ENCODE peak calls at places on chromosomes 1 and 21, in four cellular contexts. One of them, this sample, is unnamed.

GRCh38 chr1:1420654-1421134 is 382 bp downstream of the ANKRD65 start:
- DNase-seq in mesendoderm: no peak
- DNase-seq in GM23248: no peak
- DNase-seq in colonic mucosa: no peak
- DNase-seq in this sample: no peak

GRCh38 chr1:13826591-13826990 is 126.6 kb downstream of the PRDM2 start:
- DNase-seq in mesendoderm: no peak
- DNase-seq in GM23248: no peak
- DNase-seq in colonic mucosa: peak; percentile 29
- DNase-seq in this sample: no peak

GRCh38 chr1:217907504-217907903 is 276.4 kb downstream of the SPATA17 start:
- DNase-seq in mesendoderm: peak; percentile 29
- DNase-seq in GM23248: peak; percentile 28
- DNase-seq in colonic mucosa: no peak
- DNase-seq in this sample: no peak

GRCh38 chr1:36352910-36353878 is 29.7 kb upstream of the EVA1B start:
- DNase-seq in mesendoderm: no peak
- DNase-seq in GM23248: peak; percentile 90
- DNase-seq in colonic mucosa: no peak
- DNase-seq in this sample: no peak

GRCh38 chr1:156511656-156512055 is 11.1 kb upstream of the MEF2D start:
- DNase-seq in mesendoderm: no peak
- DNase-seq in GM23248: peak; percentile 67
- DNase-seq in colonic mucosa: no peak
- DNase-seq in this sample: no peak

GRCh38 chr1:38680801-38681510 is 178.6 kb downstream of the RRAGC start:
- DNase-seq in mesendoderm: peak; percentile 48
- DNase-seq in GM23248: peak; percentile 6
- DNase-seq in colonic mucosa: no peak
- DNase-seq in this sample: peak; percentile 39

GRCh38 chr1:223732993-223733798 is 20.9 kb downstream of the CAPN2 start:
- DNase-seq in mesendoderm: no peak
- DNase-seq in GM23248: no peak
- DNase-seq in colonic mucosa: no peak
- DNase-seq in this sample: no peak

GRCh38 chr1:28296401-28297220 is 32.2 kb upstream of the MED18 start:
- DNase-seq in mesendoderm: peak; percentile 94
- DNase-seq in GM23248: peak; percentile 37
- DNase-seq in colonic mucosa: peak; percentile 79
- DNase-seq in this sample: peak; percentile 91

GRCh38 chr1:111045033-111045722 is 81.5 kb upstream of the LRIF1 start:
- DNase-seq in mesendoderm: no peak
- DNase-seq in GM23248: peak; percentile 44
- DNase-seq in colonic mucosa: no peak
- DNase-seq in this sample: no peak

GRCh38 chr21:35138665-35139381 is 89.7 kb upstream of the RUNX1 start:
- DNase-seq in mesendoderm: no peak
- DNase-seq in GM23248: peak; percentile 61
- DNase-seq in colonic mucosa: no peak
- DNase-seq in this sample: no peak

GRCh38 chr1:89598450-89599331 is 34.2 kb upstream of the LRRC8C start:
- DNase-seq in mesendoderm: peak; percentile 63
- DNase-seq in GM23248: peak; percentile 59
- DNase-seq in colonic mucosa: no peak
- DNase-seq in this sample: peak; percentile 38

GRCh38 chr1:25118554-25118953 is 113.7 kb downstream of the SYF2 start:
- DNase-seq in mesendoderm: no peak
- DNase-seq in GM23248: no peak
- DNase-seq in colonic mucosa: no peak
- DNase-seq in this sample: no peak

GRCh38 chr1:180233191-180234011 is 3.3 kb downstream of the LHX4 start:
- DNase-seq in mesendoderm: no peak
- DNase-seq in GM23248: no peak
- DNase-seq in colonic mucosa: no peak
- DNase-seq in this sample: no peak

GRCh38 chr1:26156285-26157038 is 2.4 kb upstream of the FAM110D start:
- DNase-seq in mesendoderm: peak; percentile 89
- DNase-seq in GM23248: no peak
- DNase-seq in colonic mucosa: no peak
- DNase-seq in this sample: no peak

GRCh38 chr1:33634806-33635205 is 162.4 kb downstream of the ZSCAN20 start:
- DNase-seq in mesendoderm: peak; percentile 60
- DNase-seq in GM23248: peak; percentile 53
- DNase-seq in colonic mucosa: peak; percentile 32
- DNase-seq in this sample: peak; percentile 57

GRCh38 chr1:16172964-16173446 is 17.1 kb upstream of the EPHA2 start:
- DNase-seq in mesendoderm: no peak
- DNase-seq in GM23248: peak; percentile 59
- DNase-seq in colonic mucosa: peak; percentile 73
- DNase-seq in this sample: no peak

GRCh38 chr1:224733021-224733911 is 117.1 kb downstream of the CNIH3 start:
- DNase-seq in mesendoderm: peak; percentile 56
- DNase-seq in GM23248: peak; percentile 77
- DNase-seq in colonic mucosa: no peak
- DNase-seq in this sample: no peak

GRCh38 chr1:3433076-3433475 is 21.4 kb upstream of the ARHGEF16 start:
- DNase-seq in mesendoderm: no peak
- DNase-seq in GM23248: no peak
- DNase-seq in colonic mucosa: no peak
- DNase-seq in this sample: no peak

GRCh38 chr1:8816831-8817412 is 518 bp downstream of the RERE start:
- DNase-seq in mesendoderm: peak; percentile 42
- DNase-seq in GM23248: peak; percentile 45
- DNase-seq in colonic mucosa: peak; percentile 51
- DNase-seq in this sample: no peak

GRCh38 chr1:14259191-14259757 is 339.2 kb upstream of the KAZN start:
- DNase-seq in mesendoderm: no peak
- DNase-seq in GM23248: peak; percentile 32
- DNase-seq in colonic mucosa: peak; percentile 70
- DNase-seq in this sample: no peak

GRCh38 chr21:39125752-39126485 is 57.3 kb downstream of the PSMG1 start:
- DNase-seq in mesendoderm: peak; percentile 93
- DNase-seq in GM23248: peak; percentile 84
- DNase-seq in colonic mucosa: peak; percentile 68
- DNase-seq in this sample: peak; percentile 85

GRCh38 chr21:39523398-39523797 is 71.6 kb downstream of the SH3BGR start:
- DNase-seq in mesendoderm: no peak
- DNase-seq in GM23248: no peak
- DNase-seq in colonic mucosa: peak; percentile 86
- DNase-seq in this sample: no peak

GRCh38 chr1:107871259-107871658 is 93.7 kb downstream of the VAV3 start:
- DNase-seq in mesendoderm: no peak
- DNase-seq in GM23248: no peak
- DNase-seq in colonic mucosa: no peak
- DNase-seq in this sample: no peak

GRCh38 chr1:223429313-223429731 is 36.1 kb downstream of the CCDC185 start:
- DNase-seq in mesendoderm: no peak
- DNase-seq in GM23248: peak; percentile 96
- DNase-seq in colonic mucosa: no peak
- DNase-seq in this sample: no peak

GRCh38 chr1:221887091-221887746 is 145.3 kb upstream of the DUSP10 start:
- DNase-seq in mesendoderm: peak; percentile 92
- DNase-seq in GM23248: peak; percentile 97
- DNase-seq in colonic mucosa: peak; percentile 25
- DNase-seq in this sample: peak; percentile 22

GRCh38 chr21:44955803-44956175 is 16.0 kb downstream of the SLX9 start:
- DNase-seq in mesendoderm: no peak
- DNase-seq in GM23248: no peak
- DNase-seq in colonic mucosa: no peak
- DNase-seq in this sample: no peak

GRCh38 chr1:94122201-94122970 is 1.4 kb upstream of the ABCA4 start:
- DNase-seq in mesendoderm: no peak
- DNase-seq in GM23248: peak; percentile 37
- DNase-seq in colonic mucosa: no peak
- DNase-seq in this sample: no peak

GRCh38 chr1:94126651-94127050 is 5.7 kb upstream of the ABCA4 start:
- DNase-seq in mesendoderm: no peak
- DNase-seq in GM23248: peak; percentile 20
- DNase-seq in colonic mucosa: no peak
- DNase-seq in this sample: no peak

GRCh38 chr1:94121411-94121821 is 468 bp upstream of the ABCA4 start:
- DNase-seq in mesendoderm: no peak
- DNase-seq in GM23248: no peak
- DNase-seq in colonic mucosa: no peak
- DNase-seq in this sample: no peak

GRCh38 chr1:94124538-94124937 is 3.6 kb upstream of the ABCA4 start:
- DNase-seq in mesendoderm: no peak
- DNase-seq in GM23248: no peak
- DNase-seq in colonic mucosa: no peak
- DNase-seq in this sample: no peak

GRCh38 chr1:94125551-94126514 is 4.9 kb upstream of the ABCA4 start:
- DNase-seq in mesendoderm: peak; percentile 71
- DNase-seq in GM23248: no peak
- DNase-seq in colonic mucosa: no peak
- DNase-seq in this sample: no peak
- H3K9ac ChIP-seq in mesendoderm: no peak overlapping the region
- H3K9ac ChIP-seq in GM23248: no peak overlapping the region
- H3K9ac ChIP-seq in colonic mucosa: no peak overlapping the region
- H3K9ac ChIP-seq in this sample: no peak overlapping the region

GRCh38 chr1:201456499-201457309 is 12.3 kb downstream of the PHLDA3 start:
- DNase-seq in mesendoderm: peak; percentile 84
- DNase-seq in GM23248: peak; percentile 99
- DNase-seq in colonic mucosa: peak; percentile 43
- DNase-seq in this sample: no peak

GRCh38 chr1:201459775-201460174 is 9.2 kb downstream of the PHLDA3 start:
- DNase-seq in mesendoderm: no peak
- DNase-seq in GM23248: no peak
- DNase-seq in colonic mucosa: no peak
- DNase-seq in this sample: no peak

GRCh38 chr1:201455098-201455497 is 13.9 kb downstream of the PHLDA3 start:
- DNase-seq in mesendoderm: no peak
- DNase-seq in GM23248: no peak
- DNase-seq in colonic mucosa: no peak
- DNase-seq in this sample: no peak

GRCh38 chr1:201459052-201459451 is 9.9 kb downstream of the PHLDA3 start:
- DNase-seq in mesendoderm: no peak
- DNase-seq in GM23248: no peak
- DNase-seq in colonic mucosa: no peak
- DNase-seq in this sample: no peak

DNA sequence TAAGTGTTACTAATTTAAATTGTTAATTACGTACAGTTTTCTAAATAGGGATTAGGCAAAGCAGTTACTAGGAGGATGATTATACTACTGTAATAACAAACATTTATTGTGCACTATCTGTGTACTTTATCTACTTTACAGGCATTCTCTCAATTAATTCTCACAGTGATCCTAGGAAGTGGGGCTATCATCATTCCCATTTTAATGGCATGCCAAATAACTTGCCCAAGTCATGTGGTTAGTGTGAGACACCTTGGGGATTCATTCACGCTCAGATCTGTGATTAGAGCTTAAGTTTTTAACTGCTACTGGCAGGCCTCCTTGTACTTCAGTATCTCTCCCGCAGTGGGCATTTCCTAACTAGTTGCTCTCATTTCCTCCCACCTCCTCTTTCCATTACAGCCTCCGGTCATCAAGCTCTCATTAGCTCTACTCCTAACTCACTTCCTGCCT is 11.5 kb downstream of the PHLDA3 start:
- DNase-seq in mesendoderm: no peak
- DNase-seq in GM23248: peak; percentile 71
- DNase-seq in colonic mucosa: no peak
- DNase-seq in this sample: no peak
- H3K9ac ChIP-seq in mesendoderm: no peak overlapping the region
- H3K9ac ChIP-seq in GM23248: peak overlapping the region; percentile 88
- H3K9ac ChIP-seq in colonic mucosa: no peak overlapping the region
- H3K9ac ChIP-seq in this sample: no peak overlapping the region

GRCh38 chr1:17190526-17190995 is 14.4 kb upstream of the PADI1 start:
- DNase-seq in mesendoderm: no peak
- DNase-seq in GM23248: no peak
- DNase-seq in colonic mucosa: no peak
- DNase-seq in this sample: no peak

GRCh38 chr1:17188217-17188616 is 16.7 kb upstream of the PADI1 start:
- DNase-seq in mesendoderm: no peak
- DNase-seq in GM23248: no peak
- DNase-seq in colonic mucosa: no peak
- DNase-seq in this sample: no peak

GRCh38 chr1:17187065-17187464 is 17.9 kb upstream of the PADI1 start:
- DNase-seq in mesendoderm: no peak
- DNase-seq in GM23248: no peak
- DNase-seq in colonic mucosa: no peak
- DNase-seq in this sample: no peak

GRCh38 chr1:17189632-17190525 is 15.0 kb upstream of the PADI1 start:
- DNase-seq in mesendoderm: peak; percentile 86
- DNase-seq in GM23248: peak; percentile 98
- DNase-seq in colonic mucosa: no peak
- DNase-seq in this sample: peak; percentile 35

DNA sequence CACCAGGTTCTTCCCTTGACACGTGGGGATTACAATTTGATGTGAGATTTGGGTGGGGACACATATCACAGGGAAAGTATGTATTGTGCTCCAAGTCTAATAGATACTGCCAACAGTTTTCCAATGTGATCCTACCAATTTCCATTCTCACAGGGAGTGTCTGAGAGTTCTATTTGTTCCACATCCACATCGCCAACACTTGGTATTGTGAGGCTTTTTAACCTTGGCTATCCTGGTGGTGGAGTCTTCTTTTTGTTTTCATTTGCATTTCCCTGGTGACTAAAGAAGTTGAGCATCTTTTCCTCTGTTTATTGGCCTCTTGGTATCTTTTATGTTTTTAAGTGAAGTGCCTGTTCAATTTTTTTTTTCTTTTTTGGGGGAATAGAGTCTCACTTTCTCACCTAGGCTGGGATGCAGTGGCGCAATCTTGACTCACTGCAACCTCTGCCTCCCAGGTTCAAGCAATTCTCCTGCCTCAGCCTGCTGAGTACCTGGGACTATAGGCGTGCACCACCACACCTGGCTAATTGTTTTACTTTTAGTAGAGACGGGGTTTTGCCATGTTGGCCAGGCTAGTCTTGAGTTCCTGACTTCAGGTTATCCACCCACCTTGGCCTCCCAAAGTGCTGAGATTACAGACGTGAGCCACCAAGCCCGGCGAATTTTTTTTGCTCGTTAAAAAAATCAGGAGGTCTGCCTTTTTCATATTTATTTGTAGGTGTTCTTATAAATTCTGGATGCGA is 15.9 kb upstream of the PADI1 start:
- DNase-seq in mesendoderm: no peak
- DNase-seq in GM23248: no peak
- DNase-seq in colonic mucosa: no peak
- DNase-seq in this sample: no peak
- H3K9ac ChIP-seq in mesendoderm: no peak overlapping the region
- H3K9ac ChIP-seq in GM23248: peak overlapping the region; percentile 53
- H3K9ac ChIP-seq in colonic mucosa: no peak overlapping the region
- H3K9ac ChIP-seq in this sample: no peak overlapping the region

GRCh38 chr1:6483010-6483760 is 8.3 kb downstream of the PLEKHG5 start:
- DNase-seq in mesendoderm: no peak
- DNase-seq in GM23248: no peak
- DNase-seq in colonic mucosa: peak; percentile 83
- DNase-seq in this sample: no peak

GRCh38 chr1:6485937-6486250 is 5.6 kb downstream of the PLEKHG5 start:
- DNase-seq in mesendoderm: no peak
- DNase-seq in GM23248: no peak
- DNase-seq in colonic mucosa: no peak
- DNase-seq in this sample: no peak

GRCh38 chr1:6485140-6485936 is 6.1 kb downstream of the PLEKHG5 start:
- DNase-seq in mesendoderm: no peak
- DNase-seq in GM23248: peak; percentile 45
- DNase-seq in colonic mucosa: no peak
- DNase-seq in this sample: no peak

GRCh38 chr1:6483761-6484117 is 7.7 kb downstream of the PLEKHG5 start:
- DNase-seq in mesendoderm: no peak
- DNase-seq in GM23248: no peak
- DNase-seq in colonic mucosa: no peak
- DNase-seq in this sample: no peak

GRCh38 chr1:6484826-6485139 is 6.7 kb downstream of the PLEKHG5 start:
- DNase-seq in mesendoderm: no peak
- DNase-seq in GM23248: no peak
- DNase-seq in colonic mucosa: no peak
- DNase-seq in this sample: no peak
- H3K9ac ChIP-seq in mesendoderm: peak overlapping the region; percentile 89
- H3K9ac ChIP-seq in GM23248: peak overlapping the region; percentile 58
- H3K9ac ChIP-seq in colonic mucosa: peak overlapping the region; percentile 34
- H3K9ac ChIP-seq in this sample: peak overlapping the region; percentile 64